ENCODE peak calls at places on chromosomes 11 and 22, in six cellular contexts. Y is RWPE2; W is naive thymus-derived CD4-positive, alpha-beta T cell; T is left ventricle myocardium inferior; M is H7; I is left lung. C is an unnamed sample.

GRCh38 chr11:12164061-12165014 is 53.9 kb downstream of the MICAL2 start:
- DNase-seq in I (no peak), Y (no peak), W (no peak), T (no peak), M (no peak), C (no peak)

GRCh38 chr11:66337103-66337899 is 1.1 kb upstream of the RIN1 start:
- DNase-seq in M (no peak), Y (no peak), T (no peak), I (peak), W (no peak), C (peak)

GRCh38 chr22:42277988-42278776 is 7.7 kb upstream of the TCF20 start:
- DNase-seq in M (peak), Y (no peak), W (no peak), T (no peak), I (no peak), C (no peak)

GRCh38 chr11:56948991-56949390 is 39.7 kb upstream of the OR5AK2 start:
- DNase-seq in I (no peak), M (no peak), W (no peak), T (no peak), Y (no peak), C (no peak)

GRCh38 chr22:30344447-30345200 is 12.1 kb downstream of the SF3A1 start:
- DNase-seq in W (no peak), I (no peak), T (no peak), Y (no peak), M (no peak), C (no peak)

GRCh38 chr11:45163956-45164575 is 17.6 kb downstream of the PRDM11 start:
- DNase-seq in Y (no peak), W (no peak), T (no peak), M (no peak), I (no peak), C (no peak)

GRCh38 chr11:70567680-70568503 is 169.6 kb downstream of the CTTN start:
- DNase-seq in M (peak), W (no peak), Y (peak), T (peak), I (peak), C (peak)

GRCh38 chr11:131975624-131976420 is 605.4 kb downstream of the NTM start:
- DNase-seq in Y (no peak), W (no peak), M (no peak), I (no peak), T (no peak), C (no peak)

GRCh38 chr11:120710354-120711187 is 199.0 kb downstream of the GRIK4 start:
- DNase-seq in W (no peak), T (no peak), Y (peak), I (no peak), M (peak), C (no peak)

GRCh38 chr22:27810566-27810965 is 9.0 kb upstream of the MN1 start:
- DNase-seq in Y (no peak), I (no peak), T (peak), M (peak), W (no peak), C (peak)

GRCh38 chr22:50518628-50519027 is 6.8 kb downstream of the SCO2 start:
- DNase-seq in M (peak), Y (no peak), W (no peak), T (no peak), I (peak), C (no peak)

GRCh38 chr11:65695459-65696241 is 16.4 kb upstream of the KAT5 start:
- DNase-seq in Y (no peak), M (no peak), I (no peak), T (no peak), W (no peak), C (no peak)

GRCh38 chr11:107563702-107564101 is 1.8 kb downstream of the ALKBH8 start:
- DNase-seq in W (peak), I (no peak), Y (no peak), T (no peak), M (no peak), C (peak)

GRCh38 chr11:44536779-44537516 is 28.5 kb upstream of the CD82 start:
- DNase-seq in T (no peak), I (no peak), W (no peak), M (peak), Y (no peak), C (no peak)

GRCh38 chr11:32420937-32421532 is 14.3 kb downstream of the WT1 start:
- DNase-seq in W (no peak), Y (no peak), I (no peak), M (no peak), T (no peak), C (no peak)

GRCh38 chr11:94272738-94273313 is 31.6 kb upstream of the IZUMO1R start:
- DNase-seq in W (no peak), Y (no peak), M (no peak), I (no peak), T (peak), C (no peak)

GRCh38 chr11:66840317-66841091 is 2.7 kb upstream of the RCE1 start:
- DNase-seq in W (no peak), I (no peak), M (no peak), T (no peak), Y (no peak), C (no peak)

GRCh38 chr11:20154381-20154780 is 5.9 kb downstream of the DBX1 start:
- DNase-seq in Y (no peak), I (no peak), W (no peak), M (peak), T (no peak), C (no peak)

GRCh38 chr11:32430586-32431357 is 4.6 kb downstream of the WT1 start:
- DNase-seq in T (no peak), W (no peak), Y (no peak), M (peak), I (peak), C (no peak)

GRCh38 chr11:10125522-10126133 is 168.4 kb downstream of the SBF2 start:
- DNase-seq in W (no peak), I (no peak), M (no peak), T (no peak), Y (no peak), C (no peak)

GRCh38 chr11:111260761-111261160 is 15.2 kb downstream of the POU2AF2 start:
- DNase-seq in Y (no peak), T (no peak), I (no peak), M (no peak), W (no peak), C (no peak)

GRCh38 chr11:118048472-118049370 is 28.2 kb upstream of the TMPRSS4 start:
- DNase-seq in Y (no peak), W (no peak), I (no peak), M (no peak), T (no peak), C (no peak)

GRCh38 chr11:64659417-64660144 is 63.4 kb downstream of the NRXN2 start:
- DNase-seq in Y (no peak), M (no peak), W (no peak), I (no peak), T (no peak), C (no peak)

GRCh38 chr22:46092646-46093410 is 57.5 kb upstream of the PPARA start:
- DNase-seq in W (no peak), T (peak), M (no peak), Y (no peak), I (peak), C (peak)

GRCh38 chr11:65112551-65113360 is 1.1 kb downstream of the TM7SF2 start:
- DNase-seq in M (peak), T (peak), I (peak), W (peak), Y (peak), C (no peak)

GRCh38 chr11:61138940-61139339 is 22.3 kb downstream of the VPS37C start:
- DNase-seq in M (peak), W (no peak), T (no peak), I (no peak), Y (peak), C (no peak)

GRCh38 chr11:11512929-11513328 is 108.9 kb downstream of the GALNT18 start:
- DNase-seq in T (no peak), M (no peak), Y (no peak), W (no peak), I (no peak), C (no peak)

GRCh38 chr11:57751676-57752253 is at the start of gene BTBD18:
- DNase-seq in T (no peak), I (no peak), M (peak), W (no peak), Y (no peak), C (no peak)

GRCh38 chr22:40592352-40593113 is 44.0 kb downstream of the MRTFA start:
- DNase-seq in Y (no peak), T (no peak), M (no peak), I (no peak), W (no peak), C (no peak)

DNA sequence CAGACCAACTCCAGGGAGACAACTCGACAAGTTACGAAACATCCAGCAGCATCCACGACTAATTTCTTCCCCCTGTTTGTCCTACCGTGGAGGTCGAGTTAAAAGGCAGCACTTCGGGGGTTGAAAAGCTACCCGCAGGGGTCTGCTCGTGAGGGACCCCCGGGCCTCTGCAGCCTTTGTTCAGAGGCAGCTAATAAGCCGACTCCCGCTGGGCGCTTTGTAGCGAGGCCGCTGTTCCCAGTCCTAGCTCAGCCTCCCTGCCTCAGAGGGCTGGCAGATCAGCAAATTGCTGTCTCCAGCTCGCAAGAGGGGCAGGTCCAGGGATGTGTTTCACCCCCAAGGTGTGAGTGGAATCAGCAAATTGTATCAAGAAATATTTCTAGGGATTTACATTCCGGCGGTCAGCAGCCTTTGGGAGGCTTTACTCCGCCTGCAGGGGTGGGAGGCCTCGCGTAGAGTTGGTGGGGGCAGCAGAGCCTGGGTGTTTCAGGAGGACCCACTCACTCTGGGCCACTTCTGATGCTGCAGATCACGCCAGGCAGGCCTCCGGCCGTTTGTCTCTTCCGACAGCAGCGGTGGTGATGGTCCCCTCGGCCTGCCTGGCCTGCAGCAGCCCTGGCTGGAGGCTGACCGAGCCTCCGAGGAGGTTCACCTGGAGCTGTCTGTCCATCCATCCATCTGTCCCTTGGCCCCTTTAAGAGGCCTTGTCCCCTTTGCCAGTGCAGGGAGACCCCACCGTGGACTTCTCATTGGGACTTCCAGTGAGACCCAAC is 21.6 kb upstream of the KCNQ1OT1 start:
- DNase-seq in T (no peak), W (no peak), Y (no peak), M (peak), I (peak), C (no peak)
- H3K4me3 ChIP-seq in T (no peak), W (no peak), Y (no peak), M (no peak), I (no peak), C (no peak)

DNA sequence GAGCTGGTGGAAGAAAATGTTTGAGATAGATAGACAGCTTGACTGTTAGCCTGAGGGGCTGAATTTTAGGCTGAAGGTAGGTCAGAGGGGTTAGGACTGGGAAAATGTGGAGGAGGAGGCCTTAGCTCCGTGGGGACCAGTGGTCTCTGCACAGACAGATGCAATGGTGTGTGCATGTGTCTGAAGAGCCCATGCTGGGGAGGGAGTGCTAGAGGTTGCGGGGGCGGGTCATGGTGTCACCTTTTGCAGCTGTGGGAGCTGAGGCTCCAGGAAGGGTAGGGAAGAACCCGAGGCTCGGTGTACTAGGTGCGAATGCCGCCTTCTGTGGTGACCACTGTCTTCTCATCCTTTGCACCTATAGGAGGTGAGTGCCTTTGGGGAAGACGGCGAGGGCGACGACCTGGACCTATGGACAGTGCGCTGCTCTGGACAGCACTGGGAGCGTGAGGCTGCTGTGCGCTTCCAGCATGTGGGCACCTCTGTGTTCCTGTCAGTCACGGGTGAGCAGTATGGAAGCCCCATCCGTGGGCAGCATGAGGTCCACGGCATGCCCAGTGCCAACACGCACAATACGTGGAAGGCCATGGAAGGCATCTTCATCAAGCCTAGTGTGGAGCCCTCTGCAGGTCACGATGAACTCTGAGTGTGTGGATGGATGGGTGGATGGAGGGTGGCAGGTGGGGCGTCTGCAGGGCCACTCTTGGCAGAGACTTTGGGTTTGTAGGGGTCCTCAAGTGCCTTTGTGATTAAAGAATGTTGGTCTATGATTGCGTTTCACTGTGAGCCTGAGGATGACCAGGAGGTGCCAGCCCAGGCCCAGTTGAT is 1.6 kb downstream of the SDF2L1 start:
- DNase-seq in M (no peak), W (no peak), Y (no peak), T (no peak), I (no peak), C (no peak)
- H3K4me3 ChIP-seq in M (no peak), W (peak), Y (peak), T (peak), I (peak), C (no peak)

DNA sequence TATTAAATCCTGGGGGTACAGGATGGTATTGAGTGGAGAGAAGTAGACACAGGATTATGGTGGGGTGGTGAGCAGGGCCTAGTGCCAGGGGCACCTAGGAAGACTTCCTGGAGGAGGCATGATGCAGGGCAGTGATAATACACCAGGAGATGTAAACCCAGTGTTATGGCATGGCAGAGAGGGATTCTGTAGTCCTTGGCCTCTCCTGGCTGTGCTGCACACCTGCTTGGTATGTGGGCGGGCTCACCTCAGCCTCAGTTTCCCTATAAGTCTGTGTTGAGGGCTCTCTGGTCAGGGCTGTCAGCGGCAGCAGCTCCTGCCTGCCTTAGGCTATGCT is 2.2 kb downstream of the PDXP start:
- DNase-seq in T (no peak), I (no peak), M (no peak), Y (no peak), W (no peak), C (no peak)
- H3K4me3 ChIP-seq in T (peak), I (no peak), M (no peak), Y (no peak), W (no peak), C (no peak)

GRCh38 chr11:92026664-92027063 is 198.0 kb upstream of the FAT3 start:
- DNase-seq in I (no peak), T (no peak), Y (no peak), M (no peak), W (no peak), C (no peak)
- H3K4me3 ChIP-seq in I (no peak), T (no peak), Y (no peak), M (peak), W (no peak), C (no peak)

GRCh38 chr11:78038697-78039313 is 15.7 kb upstream of the KCTD14 start:
- DNase-seq in Y (no peak), T (no peak), W (no peak), M (no peak), I (no peak), C (no peak)

GRCh38 chr11:78037825-78038620 is 14.9 kb upstream of the KCTD14 start:
- DNase-seq in T (no peak), M (no peak), W (no peak), Y (no peak), I (no peak), C (no peak)

GRCh38 chr11:78039919-78040671 is 17.0 kb upstream of the KCTD14 start:
- DNase-seq in T (peak), M (no peak), I (peak), Y (peak), W (no peak), C (peak)

GRCh38 chr11:78040691-78041379 is 17.8 kb upstream of the KCTD14 start:
- DNase-seq in T (no peak), M (peak), W (no peak), Y (no peak), I (no peak), C (no peak)

GRCh38 chr11:78039391-78039918 is 16.4 kb upstream of the KCTD14 start:
- DNase-seq in I (no peak), Y (no peak), W (no peak), M (no peak), T (no peak), C (no peak)
- H3K4me3 ChIP-seq in I (no peak), Y (no peak), W (no peak), M (no peak), T (no peak), C (no peak)